ENCODE peak calls at places on chromosome 7, in ten cellular contexts. One of them, this sample, is unnamed.

GRCh38 chr7:158828343-158829020 is 827 bp downstream of the ESYT2 start:
- DNase-seq in neural progenitor cell: peak; percentile 72
- DNase-seq in GM23338: peak; percentile 71
- DNase-seq in OCI-LY7: peak; percentile 47
- DNase-seq in Peyer's patch: peak; percentile 70
- DNase-seq in psoas muscle: peak; percentile 76
- DNase-seq in tibial nerve: peak; percentile 41
- DNase-seq in CD8-positive, alpha-beta memory T cell: no peak
- DNase-seq in stomach: peak; percentile 56
- DNase-seq in upper lobe of right lung: peak; percentile 81
- DNase-seq in this sample: peak; percentile 84

GRCh38 chr7:136214356-136214755 is 237.2 kb upstream of the MTPN start:
- DNase-seq in Peyer's patch: no peak
- DNase-seq in CD8-positive, alpha-beta memory T cell: no peak
- DNase-seq in neural progenitor cell: no peak
- DNase-seq in stomach: no peak
- DNase-seq in upper lobe of right lung: no peak
- DNase-seq in tibial nerve: no peak
- DNase-seq in OCI-LY7: no peak
- DNase-seq in psoas muscle: no peak
- DNase-seq in GM23338: peak; percentile 16
- DNase-seq in this sample: no peak

GRCh38 chr7:7662527-7662926 is 22.0 kb downstream of the UMAD1 start:
- DNase-seq in psoas muscle: no peak
- DNase-seq in Peyer's patch: no peak
- DNase-seq in stomach: no peak
- DNase-seq in tibial nerve: no peak
- DNase-seq in neural progenitor cell: peak; percentile 58
- DNase-seq in OCI-LY7: no peak
- DNase-seq in GM23338: peak; percentile 73
- DNase-seq in CD8-positive, alpha-beta memory T cell: no peak
- DNase-seq in upper lobe of right lung: no peak
- DNase-seq in this sample: no peak

GRCh38 chr7:23106801-23107713 is 1.5 kb downstream of the KLHL7 start:
- DNase-seq in Peyer's patch: no peak
- DNase-seq in neural progenitor cell: peak; percentile 12
- DNase-seq in GM23338: no peak
- DNase-seq in psoas muscle: no peak
- DNase-seq in tibial nerve: no peak
- DNase-seq in stomach: no peak
- DNase-seq in OCI-LY7: no peak
- DNase-seq in upper lobe of right lung: no peak
- DNase-seq in CD8-positive, alpha-beta memory T cell: no peak
- DNase-seq in this sample: no peak

GRCh38 chr7:460374-461117 is 59.1 kb downstream of the PDGFA start:
- DNase-seq in OCI-LY7: no peak
- DNase-seq in Peyer's patch: no peak
- DNase-seq in CD8-positive, alpha-beta memory T cell: peak; percentile 32
- DNase-seq in neural progenitor cell: peak; percentile 90
- DNase-seq in stomach: no peak
- DNase-seq in tibial nerve: no peak
- DNase-seq in GM23338: no peak
- DNase-seq in psoas muscle: peak; percentile 54
- DNase-seq in upper lobe of right lung: peak; percentile 64
- DNase-seq in this sample: peak; percentile 69

GRCh38 chr7:24075426-24075810 is 208.6 kb upstream of the NPY start:
- DNase-seq in stomach: no peak
- DNase-seq in Peyer's patch: no peak
- DNase-seq in GM23338: no peak
- DNase-seq in upper lobe of right lung: no peak
- DNase-seq in tibial nerve: no peak
- DNase-seq in OCI-LY7: no peak
- DNase-seq in psoas muscle: no peak
- DNase-seq in CD8-positive, alpha-beta memory T cell: no peak
- DNase-seq in neural progenitor cell: no peak
- DNase-seq in this sample: no peak

GRCh38 chr7:108138911-108139310 is 8.8 kb upstream of the LAMB4 start:
- DNase-seq in upper lobe of right lung: no peak
- DNase-seq in OCI-LY7: no peak
- DNase-seq in tibial nerve: no peak
- DNase-seq in neural progenitor cell: no peak
- DNase-seq in stomach: no peak
- DNase-seq in CD8-positive, alpha-beta memory T cell: no peak
- DNase-seq in GM23338: no peak
- DNase-seq in psoas muscle: no peak
- DNase-seq in Peyer's patch: no peak
- DNase-seq in this sample: no peak

GRCh38 chr7:116548506-116548905 is 23.7 kb downstream of the CAV1 start:
- DNase-seq in upper lobe of right lung: no peak
- DNase-seq in neural progenitor cell: no peak
- DNase-seq in CD8-positive, alpha-beta memory T cell: no peak
- DNase-seq in psoas muscle: no peak
- DNase-seq in Peyer's patch: no peak
- DNase-seq in OCI-LY7: no peak
- DNase-seq in stomach: no peak
- DNase-seq in tibial nerve: no peak
- DNase-seq in GM23338: no peak
- DNase-seq in this sample: no peak

GRCh38 chr7:2635810-2636701 is 4.3 kb downstream of the TTYH3 start:
- DNase-seq in tibial nerve: no peak
- DNase-seq in CD8-positive, alpha-beta memory T cell: no peak
- DNase-seq in upper lobe of right lung: peak; percentile 81
- DNase-seq in stomach: no peak
- DNase-seq in GM23338: no peak
- DNase-seq in Peyer's patch: no peak
- DNase-seq in neural progenitor cell: no peak
- DNase-seq in OCI-LY7: no peak
- DNase-seq in psoas muscle: peak; percentile 72
- DNase-seq in this sample: peak; percentile 46

GRCh38 chr7:146864644-146865043 is 748.0 kb downstream of the CNTNAP2 start:
- DNase-seq in GM23338: peak; percentile 33
- DNase-seq in Peyer's patch: no peak
- DNase-seq in upper lobe of right lung: no peak
- DNase-seq in neural progenitor cell: peak; percentile 2
- DNase-seq in psoas muscle: no peak
- DNase-seq in CD8-positive, alpha-beta memory T cell: no peak
- DNase-seq in tibial nerve: no peak
- DNase-seq in stomach: no peak
- DNase-seq in OCI-LY7: no peak
- DNase-seq in this sample: no peak

GRCh38 chr7:74612015-74612829 is 45.3 kb upstream of the GTF2I start:
- DNase-seq in OCI-LY7: no peak
- DNase-seq in neural progenitor cell: peak; percentile 18
- DNase-seq in Peyer's patch: no peak
- DNase-seq in upper lobe of right lung: peak; percentile 76
- DNase-seq in CD8-positive, alpha-beta memory T cell: no peak
- DNase-seq in stomach: no peak
- DNase-seq in GM23338: peak; percentile 45
- DNase-seq in tibial nerve: no peak
- DNase-seq in psoas muscle: no peak
- DNase-seq in this sample: no peak

GRCh38 chr7:3912291-3912690 is 611.2 kb downstream of the SDK1 start:
- DNase-seq in stomach: no peak
- DNase-seq in GM23338: no peak
- DNase-seq in CD8-positive, alpha-beta memory T cell: no peak
- DNase-seq in Peyer's patch: no peak
- DNase-seq in upper lobe of right lung: no peak
- DNase-seq in neural progenitor cell: no peak
- DNase-seq in tibial nerve: no peak
- DNase-seq in psoas muscle: no peak
- DNase-seq in OCI-LY7: no peak
- DNase-seq in this sample: no peak

GRCh38 chr7:138753611-138754010 is 44.2 kb upstream of the TMEM213 start:
- DNase-seq in neural progenitor cell: no peak
- DNase-seq in GM23338: no peak
- DNase-seq in CD8-positive, alpha-beta memory T cell: no peak
- DNase-seq in tibial nerve: no peak
- DNase-seq in Peyer's patch: no peak
- DNase-seq in upper lobe of right lung: no peak
- DNase-seq in psoas muscle: no peak
- DNase-seq in OCI-LY7: no peak
- DNase-seq in stomach: no peak
- DNase-seq in this sample: no peak

GRCh38 chr7:76231583-76231982 is 29.9 kb downstream of the SRRM3 start:
- DNase-seq in neural progenitor cell: no peak
- DNase-seq in CD8-positive, alpha-beta memory T cell: no peak
- DNase-seq in stomach: no peak
- DNase-seq in GM23338: peak; percentile 62
- DNase-seq in upper lobe of right lung: no peak
- DNase-seq in tibial nerve: no peak
- DNase-seq in psoas muscle: no peak
- DNase-seq in Peyer's patch: no peak
- DNase-seq in OCI-LY7: no peak
- DNase-seq in this sample: no peak

GRCh38 chr7:157402911-157403534 is 66.2 kb downstream of the DNAJB6 start:
- DNase-seq in OCI-LY7: no peak
- DNase-seq in Peyer's patch: no peak
- DNase-seq in stomach: no peak
- DNase-seq in tibial nerve: no peak
- DNase-seq in GM23338: no peak
- DNase-seq in CD8-positive, alpha-beta memory T cell: no peak
- DNase-seq in upper lobe of right lung: no peak
- DNase-seq in psoas muscle: no peak
- DNase-seq in neural progenitor cell: no peak
- DNase-seq in this sample: peak; percentile 72

GRCh38 chr7:157405501-157405900 is 68.7 kb downstream of the DNAJB6 start:
- DNase-seq in psoas muscle: no peak
- DNase-seq in OCI-LY7: no peak
- DNase-seq in CD8-positive, alpha-beta memory T cell: no peak
- DNase-seq in stomach: no peak
- DNase-seq in upper lobe of right lung: no peak
- DNase-seq in neural progenitor cell: no peak
- DNase-seq in GM23338: no peak
- DNase-seq in tibial nerve: no peak
- DNase-seq in Peyer's patch: no peak
- DNase-seq in this sample: no peak

GRCh38 chr7:157402388-157402703 is 65.5 kb downstream of the DNAJB6 start:
- DNase-seq in OCI-LY7: no peak
- DNase-seq in tibial nerve: no peak
- DNase-seq in psoas muscle: no peak
- DNase-seq in GM23338: no peak
- DNase-seq in CD8-positive, alpha-beta memory T cell: no peak
- DNase-seq in Peyer's patch: no peak
- DNase-seq in upper lobe of right lung: no peak
- DNase-seq in neural progenitor cell: no peak
- DNase-seq in stomach: no peak
- DNase-seq in this sample: no peak

GRCh38 chr7:157404845-157405481 is 68.2 kb downstream of the DNAJB6 start:
- DNase-seq in GM23338: no peak
- DNase-seq in CD8-positive, alpha-beta memory T cell: peak; percentile 41
- DNase-seq in OCI-LY7: no peak
- DNase-seq in Peyer's patch: no peak
- DNase-seq in neural progenitor cell: no peak
- DNase-seq in tibial nerve: no peak
- DNase-seq in psoas muscle: no peak
- DNase-seq in upper lobe of right lung: peak; percentile 63
- DNase-seq in stomach: no peak
- DNase-seq in this sample: peak; percentile 55

GRCh38 chr7:157404002-157404401 is 67.2 kb downstream of the DNAJB6 start:
- DNase-seq in upper lobe of right lung: no peak
- DNase-seq in psoas muscle: no peak
- DNase-seq in GM23338: no peak
- DNase-seq in tibial nerve: no peak
- DNase-seq in stomach: no peak
- DNase-seq in Peyer's patch: no peak
- DNase-seq in neural progenitor cell: no peak
- DNase-seq in CD8-positive, alpha-beta memory T cell: no peak
- DNase-seq in OCI-LY7: no peak
- DNase-seq in this sample: no peak
- H3K4me1 ChIP-seq in upper lobe of right lung: peaks cover 4% of the 10 kb centered on the region
- H3K4me1 ChIP-seq in psoas muscle: peaks cover 30% of the 10 kb centered on the region
- H3K4me1 ChIP-seq in GM23338: peaks cover 6% of the 10 kb centered on the region
- H3K4me1 ChIP-seq in tibial nerve: peaks cover 5% of the 10 kb centered on the region
- H3K4me1 ChIP-seq in stomach: peaks cover 18% of the 10 kb centered on the region
- H3K4me1 ChIP-seq in Peyer's patch: no peaks in the 10 kb centered on the region
- H3K4me1 ChIP-seq in neural progenitor cell: no peaks in the 10 kb centered on the region
- H3K4me1 ChIP-seq in CD8-positive, alpha-beta memory T cell: no peaks in the 10 kb centered on the region
- H3K4me1 ChIP-seq in OCI-LY7: no peaks in the 10 kb centered on the region
- H3K4me1 ChIP-seq in this sample: no peaks in the 10 kb centered on the region

GRCh38 chr7:40393660-40394059 is 258.9 kb downstream of the SUGCT start:
- DNase-seq in stomach: no peak
- DNase-seq in upper lobe of right lung: no peak
- DNase-seq in psoas muscle: no peak
- DNase-seq in neural progenitor cell: no peak
- DNase-seq in tibial nerve: no peak
- DNase-seq in GM23338: no peak
- DNase-seq in Peyer's patch: no peak
- DNase-seq in OCI-LY7: peak; percentile 9
- DNase-seq in CD8-positive, alpha-beta memory T cell: no peak
- DNase-seq in this sample: no peak

DNA sequence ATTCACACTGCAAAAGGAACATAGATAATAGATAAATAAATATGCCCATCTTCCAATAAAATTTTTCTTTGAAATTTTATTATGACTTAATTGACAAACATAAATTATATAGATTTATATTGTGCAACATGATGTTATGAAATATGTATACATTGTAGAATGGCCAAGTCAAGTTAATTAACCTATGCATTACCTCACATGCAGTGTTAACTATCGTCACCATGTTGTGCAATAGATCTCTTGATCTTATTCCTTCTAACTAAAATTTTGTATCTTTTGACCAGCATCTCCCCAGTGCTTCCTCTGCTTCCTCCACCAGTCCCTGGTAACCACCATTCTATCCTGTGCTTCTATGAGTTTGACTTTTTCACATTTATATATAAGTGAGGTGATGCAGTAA is 259.6 kb downstream of the SUGCT start:
- DNase-seq in neural progenitor cell: no peak
- DNase-seq in OCI-LY7: no peak
- DNase-seq in CD8-positive, alpha-beta memory T cell: no peak
- DNase-seq in stomach: no peak
- DNase-seq in GM23338: no peak
- DNase-seq in upper lobe of right lung: no peak
- DNase-seq in psoas muscle: no peak
- DNase-seq in Peyer's patch: no peak
- DNase-seq in tibial nerve: no peak
- DNase-seq in this sample: no peak
- H3K4me1 ChIP-seq in neural progenitor cell: no peaks in the 10 kb centered on the region
- H3K4me1 ChIP-seq in OCI-LY7: no peaks in the 10 kb centered on the region
- H3K4me1 ChIP-seq in CD8-positive, alpha-beta memory T cell: no peaks in the 10 kb centered on the region
- H3K4me1 ChIP-seq in stomach: no peaks in the 10 kb centered on the region
- H3K4me1 ChIP-seq in GM23338: no peaks in the 10 kb centered on the region
- H3K4me1 ChIP-seq in upper lobe of right lung: no peaks in the 10 kb centered on the region
- H3K4me1 ChIP-seq in psoas muscle: no peaks in the 10 kb centered on the region
- H3K4me1 ChIP-seq in Peyer's patch: no peaks in the 10 kb centered on the region
- H3K4me1 ChIP-seq in tibial nerve: no peaks in the 10 kb centered on the region
- H3K4me1 ChIP-seq in this sample: peaks cover 2% of the 10 kb centered on the region

GRCh38 chr7:44636926-44637325 is 30.5 kb downstream of the OGDH start:
- DNase-seq in neural progenitor cell: no peak
- DNase-seq in stomach: no peak
- DNase-seq in OCI-LY7: no peak
- DNase-seq in upper lobe of right lung: no peak
- DNase-seq in tibial nerve: no peak
- DNase-seq in CD8-positive, alpha-beta memory T cell: no peak
- DNase-seq in psoas muscle: no peak
- DNase-seq in Peyer's patch: no peak
- DNase-seq in GM23338: no peak
- DNase-seq in this sample: no peak
- H3K4me1 ChIP-seq in neural progenitor cell: no peaks in the 10 kb centered on the region
- H3K4me1 ChIP-seq in stomach: peaks cover 94% of the 10 kb centered on the region
- H3K4me1 ChIP-seq in OCI-LY7: peaks cover 68% of the 10 kb centered on the region
- H3K4me1 ChIP-seq in upper lobe of right lung: peaks cover 84% of the 10 kb centered on the region
- H3K4me1 ChIP-seq in tibial nerve: peaks cover 90% of the 10 kb centered on the region
- H3K4me1 ChIP-seq in CD8-positive, alpha-beta memory T cell: peaks cover 95% of the 10 kb centered on the region
- H3K4me1 ChIP-seq in psoas muscle: peaks cover 80% of the 10 kb centered on the region
- H3K4me1 ChIP-seq in Peyer's patch: peaks cover 85% of the 10 kb centered on the region
- H3K4me1 ChIP-seq in GM23338: peaks cover 16% of the 10 kb centered on the region
- H3K4me1 ChIP-seq in this sample: peaks cover 5% of the 10 kb centered on the region

GRCh38 chr7:47941136-47941844 is 7.0 kb downstream of the PKD1L1 start:
- DNase-seq in Peyer's patch: no peak
- DNase-seq in CD8-positive, alpha-beta memory T cell: no peak
- DNase-seq in psoas muscle: no peak
- DNase-seq in stomach: no peak
- DNase-seq in neural progenitor cell: no peak
- DNase-seq in GM23338: no peak
- DNase-seq in upper lobe of right lung: no peak
- DNase-seq in OCI-LY7: no peak
- DNase-seq in tibial nerve: no peak
- DNase-seq in this sample: peak; percentile 73
- H3K4me1 ChIP-seq in Peyer's patch: peaks cover 14% of the 10 kb centered on the region
- H3K4me1 ChIP-seq in CD8-positive, alpha-beta memory T cell: no peaks in the 10 kb centered on the region
- H3K4me1 ChIP-seq in psoas muscle: no peaks in the 10 kb centered on the region
- H3K4me1 ChIP-seq in stomach: peaks cover 15% of the 10 kb centered on the region
- H3K4me1 ChIP-seq in neural progenitor cell: peaks cover 12% of the 10 kb centered on the region
- H3K4me1 ChIP-seq in GM23338: peaks cover 18% of the 10 kb centered on the region
- H3K4me1 ChIP-seq in upper lobe of right lung: peaks cover 29% of the 10 kb centered on the region
- H3K4me1 ChIP-seq in OCI-LY7: peaks cover 33% of the 10 kb centered on the region
- H3K4me1 ChIP-seq in tibial nerve: peaks cover 23% of the 10 kb centered on the region
- H3K4me1 ChIP-seq in this sample: no peaks in the 10 kb centered on the region